ENCODE peak calls at places on chromosomes 12 and 14, in eight cellular contexts. I is CD8-positive, alpha-beta memory T cell; M is small intestine; L is HAP-1; C is pancreas; X is neuronal stem cell; B is vagina; P is CD8-positive, alpha-beta T cell. S is an unnamed sample. For H3K9me3, the result is how much of the 10 kb centered on the place peaks cover.

GRCh38 chr14:103006991-103007520 is 50.3 kb downstream of the CDC42BPB start:
- DNase-seq in I (no peak), M (no peak), L (no peak), C (no peak), X (no peak), B (no peak), P (no peak), S (no peak)

GRCh38 chr12:124592481-124593160 is 25.2 kb upstream of the NCOR2 start:
- DNase-seq in I (no peak), M (peak), L (no peak), C (no peak), X (no peak), B (no peak), P (no peak), S (no peak)

GRCh38 chr14:101583709-101584048 is 22.4 kb downstream of the DIO3 start:
- DNase-seq in I (peak), M (no peak), L (no peak), C (no peak), X (no peak), B (no peak), P (no peak), S (no peak)

GRCh38 chr12:128920468-128920867 is 67.2 kb downstream of the GLT1D1 start:
- DNase-seq in I (no peak), M (no peak), L (no peak), C (no peak), X (no peak), B (no peak), P (no peak), S (no peak)

GRCh38 chr12:118495296-118495695 is 118.9 kb downstream of the SUDS3 start:
- DNase-seq in I (no peak), M (no peak), L (no peak), C (no peak), X (no peak), B (no peak), P (no peak), S (no peak)

GRCh38 chr12:101642115-101643067 is 47.6 kb downstream of the MYBPC1 start:
- DNase-seq in I (no peak), M (peak), L (no peak), C (peak), X (peak), B (no peak), P (no peak), S (no peak)

GRCh38 chr14:73764881-73765280 is 50.7 kb upstream of the PNMA1 start:
- DNase-seq in I (no peak), M (peak), L (no peak), C (peak), X (no peak), B (no peak), P (no peak), S (no peak)

GRCh38 chr12:75130811-75131210 is 78.8 kb downstream of the KCNC2 start:
- DNase-seq in I (no peak), M (no peak), L (no peak), C (no peak), X (no peak), B (no peak), P (no peak), S (no peak)

GRCh38 chr14:102592969-102593840 is 756 bp downstream of the RCOR1 start:
- DNase-seq in I (peak), M (peak), L (no peak), C (peak), X (peak), B (no peak), P (peak), S (peak)

GRCh38 chr14:104931323-104931770 is 6.7 kb downstream of the PLD4 start:
- DNase-seq in I (no peak), M (no peak), L (no peak), C (peak), X (no peak), B (no peak), P (no peak), S (no peak)

GRCh38 chr14:76716285-76716684 is 45.0 kb upstream of the VASH1 start:
- DNase-seq in I (no peak), M (no peak), L (no peak), C (no peak), X (no peak), B (no peak), P (no peak), S (no peak)

GRCh38 chr12:40286583-40286982 is 61.8 kb downstream of the LRRK2 start:
- DNase-seq in I (no peak), M (no peak), L (no peak), C (no peak), X (no peak), B (no peak), P (no peak), S (no peak)

GRCh38 chr12:110503432-110503831 is 1.3 kb downstream of the RAD9B start:
- DNase-seq in I (no peak), M (no peak), L (no peak), C (no peak), X (no peak), B (no peak), P (no peak), S (no peak)

GRCh38 chr12:57524814-57525614 is 2.4 kb downstream of the MBD6 start:
- DNase-seq in I (no peak), M (peak), L (no peak), C (no peak), X (no peak), B (no peak), P (no peak), S (no peak)

GRCh38 chr14:35391388-35391710 is 13.2 kb downstream of the NFKBIA start:
- DNase-seq in I (no peak), M (no peak), L (no peak), C (no peak), X (no peak), B (no peak), P (no peak), S (no peak)

GRCh38 chr14:103121161-103121845 is 2.0 kb upstream of the TNFAIP2 start:
- DNase-seq in I (no peak), M (peak), L (no peak), C (no peak), X (no peak), B (no peak), P (no peak), S (peak)

GRCh38 chr14:106877527-106877926 is 1351.1 kb downstream of the TMEM121 start:
- DNase-seq in I (no peak), M (no peak), L (no peak), C (no peak), X (no peak), B (no peak), P (no peak), S (no peak)

GRCh38 chr12:131865196-131865875 is 29.1 kb upstream of the ULK1 start:
- DNase-seq in I (no peak), M (no peak), L (no peak), C (no peak), X (no peak), B (no peak), P (no peak), S (no peak)

GRCh38 chr14:95507701-95508103 is 8.7 kb downstream of the SYNE3 start:
- DNase-seq in I (no peak), M (no peak), L (no peak), C (peak), X (no peak), B (no peak), P (no peak), S (no peak)

GRCh38 chr14:32366995-32367394 is 37.9 kb downstream of the AKAP6 start:
- DNase-seq in I (no peak), M (no peak), L (peak), C (no peak), X (no peak), B (no peak), P (no peak), S (no peak)

GRCh38 chr12:131869871-131870418 is 24.5 kb upstream of the ULK1 start:
- DNase-seq in I (no peak), M (no peak), L (no peak), C (no peak), X (no peak), B (no peak), P (no peak), S (no peak)

GRCh38 chr12:62291888-62292760 is 31.9 kb downstream of the USP15 start:
- DNase-seq in I (no peak), M (peak), L (no peak), C (no peak), X (no peak), B (no peak), P (no peak), S (no peak)

GRCh38 chr14:103629503-103630121 is 601 bp downstream of the KLC1 start:
- DNase-seq in I (peak), M (peak), L (peak), C (peak), X (peak), B (no peak), P (peak), S (peak)

GRCh38 chr12:103915306-103915705 is 14.9 kb upstream of the HSP90B1 start:
- DNase-seq in I (no peak), M (no peak), L (no peak), C (no peak), X (no peak), B (no peak), P (no peak), S (no peak)

GRCh38 chr14:31126680-31127079 is 80.9 kb downstream of the HECTD1 start:
- DNase-seq in I (no peak), M (no peak), L (no peak), C (no peak), X (no peak), B (no peak), P (no peak), S (no peak)

GRCh38 chr14:22414876-22415632 is 174.0 kb downstream of the DAD1 start:
- DNase-seq in I (no peak), M (no peak), L (no peak), C (no peak), X (no peak), B (no peak), P (no peak), S (no peak)

GRCh38 chr12:110658882-110659281 is 30.0 kb downstream of the HVCN1 start:
- DNase-seq in I (no peak), M (no peak), L (no peak), C (no peak), X (no peak), B (no peak), P (no peak), S (no peak)

GRCh38 chr12:106907411-106907810 is 48.3 kb upstream of the TMEM263 start:
- DNase-seq in I (no peak), M (no peak), L (no peak), C (no peak), X (no peak), B (no peak), P (no peak), S (no peak)

GRCh38 chr14:46306267-46306666 is 345.3 kb downstream of the RPL10L start:
- DNase-seq in I (no peak), M (no peak), L (no peak), C (no peak), X (no peak), B (no peak), P (no peak), S (no peak)

GRCh38 chr14:38502241-38502640 is 246.3 kb upstream of the CLEC14A start:
- DNase-seq in I (no peak), M (no peak), L (no peak), C (no peak), X (no peak), B (no peak), P (no peak), S (no peak)

GRCh38 chr12:19030180-19030579 is 99.4 kb upstream of the PLEKHA5 start:
- DNase-seq in I (no peak), M (no peak), L (no peak), C (no peak), X (no peak), B (no peak), P (no peak), S (no peak)

GRCh38 chr12:94208433-94208921 is 60.1 kb downstream of the PLXNC1 start:
- DNase-seq in I (no peak), M (no peak), L (no peak), C (no peak), X (no peak), B (no peak), P (no peak), S (no peak)

GRCh38 chr14:36661506-36662257 is at the start of gene PAX9:
- DNase-seq in I (peak), M (peak), L (peak), C (peak), X (peak), B (no peak), P (no peak), S (peak)

GRCh38 chr12:52391618-52392002 is 6.2 kb upstream of the KRT84 start:
- DNase-seq in I (no peak), M (peak), L (no peak), C (peak), X (no peak), B (no peak), P (no peak), S (peak)

GRCh38 chr12:76274699-76275098 is 73.5 kb downstream of the BBS10 start:
- DNase-seq in I (no peak), M (no peak), L (no peak), C (no peak), X (no peak), B (no peak), P (no peak), S (no peak)

GRCh38 chr12:126434412-126434811 is 1369.2 kb downstream of the AACS start:
- DNase-seq in I (no peak), M (no peak), L (no peak), C (no peak), X (no peak), B (no peak), P (no peak), S (no peak)

GRCh38 chr12:126432780-126433179 is 1367.5 kb downstream of the AACS start:
- DNase-seq in I (no peak), M (no peak), L (no peak), C (no peak), X (no peak), B (no peak), P (no peak), S (no peak)

GRCh38 chr12:126436041-126436440 is 1370.8 kb downstream of the AACS start:
- DNase-seq in I (no peak), M (no peak), L (no peak), C (no peak), X (no peak), B (no peak), P (no peak), S (no peak)

GRCh38 chr12:126437934-126438333 is 1372.7 kb downstream of the AACS start:
- DNase-seq in I (no peak), M (no peak), L (no peak), C (peak), X (no peak), B (no peak), P (no peak), S (no peak)
- H3K9me3 ChIP-seq in I (under half), M (under half), L (under half), C (under half), X (under half), B (under half), P (under half), S (under half)

DNA sequence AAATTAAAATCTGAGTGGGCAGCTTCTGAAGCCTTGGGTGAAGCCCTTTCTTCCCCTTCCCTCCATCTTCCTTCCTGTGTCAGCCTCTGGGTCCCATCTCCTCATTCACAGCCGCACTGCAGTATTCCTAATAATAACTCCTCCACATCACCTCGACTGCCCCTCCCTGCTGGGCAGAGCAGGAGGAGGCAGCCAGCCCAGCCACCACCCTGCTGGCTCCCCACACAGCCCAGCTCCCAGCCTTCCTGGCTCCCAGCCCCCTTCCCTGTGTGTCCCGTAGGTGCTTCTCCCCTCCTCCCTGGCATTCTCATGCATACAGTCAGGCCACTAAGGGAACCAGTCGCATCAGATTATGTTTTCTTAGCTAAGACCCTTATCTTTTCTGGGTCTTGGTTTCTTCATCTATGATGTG is 3.7 kb downstream of the IFFO1 start:
- DNase-seq in I (no peak), M (no peak), L (no peak), C (no peak), X (no peak), B (no peak), P (no peak), S (peak)
- H3K4me3 ChIP-seq in I (no peak), M (no peak), L (no peak), C (no peak), X (no peak), B (no peak), P (no peak), S (peak)

GRCh38 chr14:41799817-41800216 is 193.1 kb downstream of the LRFN5 start:
- DNase-seq in I (no peak), M (no peak), L (no peak), C (no peak), X (no peak), B (no peak), P (no peak), S (no peak)

GRCh38 chr14:41806355-41806975 is 199.8 kb downstream of the LRFN5 start:
- DNase-seq in I (no peak), M (no peak), L (no peak), C (no peak), X (no peak), B (no peak), P (no peak), S (no peak)

GRCh38 chr14:41810362-41810761 is 203.7 kb downstream of the LRFN5 start:
- DNase-seq in I (no peak), M (no peak), L (no peak), C (no peak), X (no peak), B (no peak), P (no peak), S (no peak)

DNA sequence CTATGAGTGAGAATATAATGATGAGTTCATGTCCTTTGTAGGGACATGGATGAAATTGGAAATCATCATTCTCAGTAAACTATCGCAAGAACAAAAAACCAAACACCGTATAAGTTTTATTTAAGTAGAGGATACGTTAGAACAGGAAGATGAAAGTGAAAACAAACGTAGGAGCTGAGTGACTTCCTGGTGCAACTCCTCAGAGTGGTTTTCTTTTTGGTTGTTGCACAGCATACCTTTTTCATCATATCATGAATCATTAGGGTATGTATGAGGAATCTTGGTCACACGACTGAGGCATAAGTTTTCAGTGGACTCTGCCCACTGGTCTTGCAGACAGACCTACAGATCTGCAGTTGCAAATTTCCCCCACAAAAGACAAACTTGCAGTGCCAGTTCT is 199.0 kb downstream of the LRFN5 start:
- DNase-seq in I (no peak), M (no peak), L (no peak), C (no peak), X (no peak), B (no peak), P (no peak), S (no peak)
- H3K9me3 ChIP-seq in I (under half), M (under half), L (under half), C (under half), X (under half), B (under half), P (under half), S (under half)

GRCh38 chr14:20468773-20469241 is 399 bp upstream of the PNP start:
- DNase-seq in I (no peak), M (no peak), L (no peak), C (no peak), X (no peak), B (no peak), P (no peak), S (no peak)
- H3K4me3 ChIP-seq in I (peak), M (peak), L (peak), C (peak), X (peak), B (peak), P (peak), S (peak)

DNA sequence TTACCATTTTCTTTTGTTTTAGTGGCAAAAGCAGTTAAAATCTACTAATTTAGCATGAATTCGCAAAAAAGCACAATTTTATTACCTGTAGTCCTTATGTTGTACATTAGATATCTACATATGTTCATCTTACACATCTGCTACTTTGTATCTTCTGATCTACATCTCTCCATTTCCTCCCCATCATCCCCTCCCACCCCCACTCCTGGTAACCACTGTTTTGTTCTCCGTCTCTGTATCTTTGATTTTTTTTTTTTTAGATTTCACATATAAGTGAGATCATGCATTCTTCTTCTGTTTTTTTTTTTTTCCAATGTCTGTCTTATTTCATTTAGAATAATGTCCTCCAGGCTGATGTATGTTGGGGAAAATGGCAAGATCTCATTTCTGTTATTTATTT is 922.7 kb downstream of the VRK1 start:
- DNase-seq in I (peak), M (peak), L (no peak), C (no peak), X (no peak), B (no peak), P (no peak), S (no peak)
- H3K9me3 ChIP-seq in I (under half), M (under half), L (under half), C (under half), X (under half), B (under half), P (under half), S (under half)

DNA sequence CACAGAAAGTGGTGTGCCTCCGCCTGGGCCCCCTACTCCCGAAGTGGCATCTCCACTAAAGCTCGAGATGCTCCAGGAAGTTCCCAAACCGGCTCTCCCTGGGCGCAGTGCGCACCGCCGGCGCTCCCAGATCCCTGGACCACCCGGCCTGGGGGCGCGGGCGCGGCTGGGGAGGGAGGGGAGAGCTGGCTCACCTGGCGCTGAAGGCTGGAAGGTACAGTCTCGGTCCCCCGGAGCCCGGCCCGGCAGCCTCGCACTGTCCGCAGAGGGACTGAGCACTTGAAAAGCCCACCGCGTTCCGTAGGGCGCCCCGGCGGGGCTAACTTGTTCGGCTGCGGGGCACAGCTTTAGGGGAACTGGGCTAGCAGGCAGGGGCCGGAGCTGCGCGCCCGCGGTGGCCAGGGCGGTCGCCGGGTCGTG is 558 bp downstream of the DBX2 start:
- DNase-seq in I (no peak), M (no peak), L (no peak), C (no peak), X (no peak), B (no peak), P (no peak), S (no peak)
- H3K4me3 ChIP-seq in I (no peak), M (no peak), L (peak), C (peak), X (no peak), B (peak), P (no peak), S (peak)